ENCODE peak calls at places on chromosomes 2 and 18, in six cellular contexts. W, C, L, T, X and A are unnamed samples.

GRCh38 chr2:105369777-105370690 is 28.8 kb downstream of the FHL2 start:
- DNase-seq in W (peak), C (peak), L (peak), T (peak), X (peak), A (peak)

GRCh38 chr2:47403829-47404228 is 873 bp downstream of the MSH2 start:
- DNase-seq in W (no peak), C (no peak), L (peak), T (peak), X (no peak), A (no peak)

GRCh38 chr2:37441055-37441454 is 96.6 kb downstream of the QPCT start:
- DNase-seq in W (no peak), C (no peak), L (no peak), T (no peak), X (no peak), A (no peak)

GRCh38 chr2:134217924-134218323 is 35.9 kb upstream of the MGAT5 start:
- DNase-seq in W (no peak), C (no peak), L (no peak), T (no peak), X (no peak), A (no peak)

GRCh38 chr2:204794624-204795023 is 249.3 kb downstream of the PARD3B start:
- DNase-seq in W (no peak), C (no peak), L (no peak), T (no peak), X (no peak), A (no peak)

GRCh38 chr2:6394266-6394665 is 471.4 kb downstream of the CMPK2 start:
- DNase-seq in W (no peak), C (no peak), L (no peak), T (no peak), X (no peak), A (no peak)

GRCh38 chr2:109128466-109129355 is at the start of gene SH3RF3:
- DNase-seq in W (no peak), C (peak), L (no peak), T (no peak), X (peak), A (no peak)

GRCh38 chr2:177602611-177603164 is 210.1 kb downstream of the AGPS start:
- DNase-seq in W (no peak), C (no peak), L (peak), T (peak), X (no peak), A (no peak)

GRCh38 chr18:2976218-2976617 is 36.7 kb downstream of the LPIN2 start:
- DNase-seq in W (no peak), C (no peak), L (peak), T (no peak), X (no peak), A (no peak)

GRCh38 chr2:69893684-69894481 is at the start of gene SNRNP27:
- DNase-seq in W (peak), C (peak), L (peak), T (peak), X (peak), A (peak)

GRCh38 chr2:80151651-80152050 is 152.9 kb downstream of the LRRTM1 start:
- DNase-seq in W (no peak), C (no peak), L (no peak), T (no peak), X (no peak), A (no peak)

GRCh38 chr18:74760436-74760835 is 162.8 kb downstream of the ZNF407 start:
- DNase-seq in W (no peak), C (no peak), L (no peak), T (no peak), X (no peak), A (no peak)

GRCh38 chr2:200308001-200308400 is 1.5 kb downstream of the SPATS2L start:
- DNase-seq in W (no peak), C (no peak), L (no peak), T (no peak), X (no peak), A (no peak)

GRCh38 chr2:125004091-125004800 is 979.2 kb downstream of the CNTNAP5 start:
- DNase-seq in W (no peak), C (no peak), L (no peak), T (no peak), X (no peak), A (no peak)

GRCh38 chr2:58194451-58194850 is 46.7 kb downstream of the FANCL start:
- DNase-seq in W (no peak), C (no peak), L (no peak), T (no peak), X (no peak), A (no peak)

GRCh38 chr2:197121255-197121654 is 189.3 kb downstream of the ANKRD44 start:
- DNase-seq in W (no peak), C (no peak), L (no peak), T (no peak), X (no peak), A (no peak)

GRCh38 chr2:61471905-61472805 is 1.3 kb upstream of the USP34 start:
- DNase-seq in W (no peak), C (no peak), L (peak), T (peak), X (no peak), A (no peak)

GRCh38 chr18:53984021-53984420 is 240.4 kb downstream of the MBD2 start:
- DNase-seq in W (no peak), C (no peak), L (no peak), T (no peak), X (no peak), A (no peak)

GRCh38 chr2:134290363-134290762 is 36.5 kb downstream of the MGAT5 start:
- DNase-seq in W (no peak), C (no peak), L (no peak), T (no peak), X (no peak), A (peak)

GRCh38 chr2:73700111-73700510 is 37.0 kb downstream of the TPRKB start:
- DNase-seq in W (no peak), C (no peak), L (no peak), T (no peak), X (no peak), A (no peak)

GRCh38 chr2:224780096-224780495 is 63.9 kb upstream of the CCDC195 start:
- DNase-seq in W (no peak), C (no peak), L (no peak), T (no peak), X (no peak), A (no peak)

GRCh38 chr2:152648336-152648735 is 68.9 kb downstream of the PRPF40A start:
- DNase-seq in W (no peak), C (no peak), L (no peak), T (peak), X (no peak), A (no peak)

GRCh38 chr18:2883137-2883671 is 36.4 kb downstream of the EMILIN2 start:
- DNase-seq in W (no peak), C (no peak), L (no peak), T (no peak), X (peak), A (no peak)

GRCh38 chr2:64606495-64607363 is 47.0 kb downstream of the SERTAD2 start:
- DNase-seq in W (no peak), C (peak), L (peak), T (peak), X (peak), A (peak)

GRCh38 chr18:53909668-53910067 is 314.8 kb downstream of the MBD2 start:
- DNase-seq in W (peak), C (peak), L (peak), T (peak), X (peak), A (no peak)

GRCh38 chr2:31125918-31126695 is 12.1 kb downstream of the GALNT14 start:
- DNase-seq in W (no peak), C (no peak), L (no peak), T (no peak), X (no peak), A (no peak)

GRCh38 chr18:11324956-11325873 is 175.8 kb upstream of the PIEZO2 start:
- DNase-seq in W (no peak), C (no peak), L (no peak), T (peak), X (no peak), A (peak)

GRCh38 chr2:49369650-49370049 is 215.3 kb upstream of the FSHR start:
- DNase-seq in W (no peak), C (no peak), L (no peak), T (no peak), X (no peak), A (no peak)

GRCh38 chr18:45107425-45107824 is 426.7 kb downstream of the SETBP1 start:
- DNase-seq in W (no peak), C (no peak), L (no peak), T (no peak), X (no peak), A (no peak)

GRCh38 chr2:239671916-239672849 is 271.4 kb upstream of the HDAC4 start:
- DNase-seq in W (no peak), C (no peak), L (no peak), T (no peak), X (no peak), A (no peak)

GRCh38 chr2:52502476-52502860 is 1265.1 kb upstream of the CHAC2 start:
- DNase-seq in W (no peak), C (no peak), L (no peak), T (no peak), X (no peak), A (no peak)

GRCh38 chr18:475202-475624 is 25.3 kb downstream of the COLEC12 start:
- DNase-seq in W (no peak), C (peak), L (no peak), T (peak), X (no peak), A (no peak)

GRCh38 chr2:43225788-43226557 is 433 bp downstream of the ZFP36L2 start:
- DNase-seq in W (no peak), C (no peak), L (peak), T (peak), X (peak), A (no peak)

GRCh38 chr2:207239754-207240494 is 74.2 kb upstream of the KLF7 start:
- DNase-seq in W (no peak), C (no peak), L (no peak), T (no peak), X (no peak), A (no peak)

GRCh38 chr2:122652670-122653069 is 897.2 kb downstream of the TSN start:
- DNase-seq in W (no peak), C (no peak), L (no peak), T (no peak), X (no peak), A (no peak)

GRCh38 chr2:60252581-60253170 is 300.8 kb downstream of the BCL11A start:
- DNase-seq in W (no peak), C (no peak), L (no peak), T (no peak), X (no peak), A (no peak)

GRCh38 chr2:42775186-42775585 is 11.3 kb upstream of the OXER1 start:
- DNase-seq in W (no peak), C (no peak), L (no peak), T (no peak), X (no peak), A (no peak)

GRCh38 chr2:235740821-235741220 is 247.0 kb downstream of the AGAP1 start:
- DNase-seq in W (no peak), C (peak), L (peak), T (peak), X (peak), A (no peak)

GRCh38 chr2:149166958-149167810 is 128.7 kb downstream of the LYPD6B start:
- DNase-seq in W (peak), C (no peak), L (no peak), T (no peak), X (no peak), A (peak)

GRCh38 chr2:69241039-69241586 is 145.9 kb downstream of the GFPT1 start:
- DNase-seq in W (no peak), C (no peak), L (no peak), T (no peak), X (no peak), A (no peak)

DNA sequence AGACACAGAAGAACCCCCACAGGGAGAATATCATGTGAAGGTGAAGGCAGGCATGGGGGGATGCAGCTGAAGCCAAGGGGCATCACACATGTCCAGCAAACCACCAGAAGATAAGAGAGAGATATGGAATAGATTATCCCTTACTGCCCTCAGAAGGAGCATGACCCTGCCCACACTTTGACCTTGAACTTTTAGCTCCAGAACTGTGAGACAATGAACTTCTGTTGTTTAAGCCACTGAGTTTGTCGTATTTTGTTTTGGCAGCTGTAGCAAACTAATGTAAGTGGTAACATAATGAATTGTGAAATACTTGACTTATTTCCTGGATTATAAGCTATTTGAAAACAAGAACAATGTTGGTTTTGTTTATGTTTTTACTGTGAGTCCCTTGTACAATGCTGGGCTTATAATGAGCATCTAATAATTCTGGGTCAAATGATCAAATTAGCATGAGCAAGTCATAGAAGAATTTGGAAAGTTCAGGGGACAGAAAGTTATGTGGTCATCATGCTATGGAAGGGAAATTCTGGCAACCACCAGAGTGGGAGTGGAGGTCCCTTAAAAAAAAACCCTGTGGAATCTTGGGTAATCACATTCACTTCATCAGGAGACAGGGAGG is 541.0 kb upstream of the KLHL29 start:
- DNase-seq in W (no peak), C (no peak), L (no peak), T (no peak), X (no peak), A (no peak)
- TF ChIP-seq SP1 in W (no peak), C (no peak), L (no peak), T (no peak), X (no peak), A (no peak)

DNA sequence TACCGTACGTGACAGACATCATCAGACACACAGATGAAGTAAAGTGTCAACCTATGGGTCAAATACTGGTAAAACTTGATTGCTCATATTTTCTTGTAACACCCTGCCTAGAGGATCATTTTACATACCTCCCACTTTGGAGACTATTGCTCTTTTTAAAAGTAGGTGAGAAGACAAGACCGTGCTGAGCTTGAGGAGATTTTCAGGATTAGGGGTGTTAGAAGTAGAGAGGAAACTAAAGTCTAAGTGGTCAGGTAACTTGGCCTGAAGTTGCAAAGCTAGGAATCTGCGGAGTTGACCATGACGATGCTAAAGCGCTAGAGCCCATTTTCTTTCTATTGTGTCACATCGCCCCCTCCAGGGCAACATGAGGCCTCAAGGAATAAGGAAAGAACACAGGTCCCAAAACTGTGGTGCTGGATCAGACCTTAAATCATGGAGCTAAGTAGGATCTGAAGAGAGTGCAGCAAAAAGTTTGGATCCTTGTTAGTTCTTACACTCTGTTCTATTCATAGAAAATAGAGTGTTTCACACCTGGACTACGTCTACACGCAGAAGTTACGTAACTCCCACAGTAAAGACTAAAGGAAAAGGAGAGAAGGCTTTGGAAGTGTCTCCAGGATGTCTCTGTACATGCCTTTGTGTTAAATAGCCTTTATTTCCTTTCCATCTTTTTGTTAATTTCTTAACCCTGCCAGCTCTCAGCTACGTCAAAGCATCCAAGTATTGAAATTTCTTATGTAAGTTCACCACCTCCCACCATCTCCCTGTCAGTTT is 8.7 kb downstream of the DTNB start:
- DNase-seq in W (peak), C (peak), L (peak), T (peak), X (peak), A (no peak)
- TF ChIP-seq CTCF in W (peak), C (no peak), L (peak), T (peak), X (peak), A (peak)

DNA sequence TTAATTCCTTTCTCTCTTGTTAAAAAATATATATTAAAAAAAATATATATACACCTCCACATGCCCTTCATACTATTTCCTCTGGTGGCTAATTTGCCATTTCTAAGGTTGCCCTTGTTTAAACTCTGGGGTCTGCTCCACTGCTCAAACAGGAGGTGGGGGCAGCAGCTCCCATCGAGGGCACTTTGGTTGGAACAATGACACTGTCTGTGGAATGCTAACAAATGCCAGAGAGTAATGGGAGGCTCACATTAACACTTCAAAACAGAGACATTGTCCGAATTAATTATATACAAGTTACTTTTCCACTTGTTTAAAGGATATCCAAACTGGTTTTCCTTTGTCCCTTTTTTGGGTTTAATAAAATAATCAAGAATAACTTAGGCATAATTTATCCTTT is 58.8 kb upstream of the CD302 start:
- DNase-seq in W (no peak), C (no peak), L (no peak), T (no peak), X (no peak), A (no peak)
- TF ChIP-seq SP1 in W (no peak), C (no peak), L (no peak), T (no peak), X (no peak), A (no peak)

GRCh38 chr2:25710750-25711149 is 37.4 kb upstream of the DTNB start:
- DNase-seq in W (no peak), C (no peak), L (no peak), T (no peak), X (no peak), A (no peak)

GRCh38 chr2:25712455-25712854 is 39.1 kb upstream of the DTNB start:
- DNase-seq in W (no peak), C (no peak), L (no peak), T (no peak), X (no peak), A (no peak)

GRCh38 chr2:25711641-25712369 is 38.4 kb upstream of the DTNB start:
- DNase-seq in W (no peak), C (no peak), L (no peak), T (no peak), X (no peak), A (peak)

GRCh38 chr2:25709349-25709748 is 36.0 kb upstream of the DTNB start:
- DNase-seq in W (no peak), C (no peak), L (no peak), T (no peak), X (no peak), A (no peak)

GRCh38 chr2:25714740-25715139 is 41.4 kb upstream of the DTNB start:
- DNase-seq in W (no peak), C (no peak), L (no peak), T (no peak), X (no peak), A (no peak)
- TF ChIP-seq CTCF in W (no peak), C (no peak), L (peak), T (peak), X (no peak), A (peak)

DNA sequence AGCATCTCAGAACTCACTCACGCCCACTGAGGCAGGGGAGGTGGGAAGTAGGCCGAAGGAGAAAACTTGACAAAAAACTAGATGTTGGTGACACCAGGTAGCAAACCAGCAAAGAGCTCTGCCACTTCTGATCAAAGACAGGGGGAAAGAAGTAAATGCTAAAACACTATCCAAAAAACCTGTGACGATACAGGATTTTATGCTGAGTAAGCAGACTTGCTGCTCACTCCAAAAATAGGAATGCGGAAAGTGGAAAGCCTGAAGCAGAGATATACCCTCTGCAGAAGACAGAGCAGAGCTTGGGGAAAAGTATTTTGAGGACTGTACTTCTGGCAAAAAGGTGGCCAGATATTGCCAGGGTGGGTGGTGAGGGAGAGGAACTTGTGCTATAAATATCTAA is 73.3 kb upstream of the YPEL5 start:
- DNase-seq in W (no peak), C (no peak), L (no peak), T (no peak), X (no peak), A (no peak)
- TF ChIP-seq SP1 in W (no peak), C (no peak), L (no peak), T (no peak), X (no peak), A (no peak)

DNA sequence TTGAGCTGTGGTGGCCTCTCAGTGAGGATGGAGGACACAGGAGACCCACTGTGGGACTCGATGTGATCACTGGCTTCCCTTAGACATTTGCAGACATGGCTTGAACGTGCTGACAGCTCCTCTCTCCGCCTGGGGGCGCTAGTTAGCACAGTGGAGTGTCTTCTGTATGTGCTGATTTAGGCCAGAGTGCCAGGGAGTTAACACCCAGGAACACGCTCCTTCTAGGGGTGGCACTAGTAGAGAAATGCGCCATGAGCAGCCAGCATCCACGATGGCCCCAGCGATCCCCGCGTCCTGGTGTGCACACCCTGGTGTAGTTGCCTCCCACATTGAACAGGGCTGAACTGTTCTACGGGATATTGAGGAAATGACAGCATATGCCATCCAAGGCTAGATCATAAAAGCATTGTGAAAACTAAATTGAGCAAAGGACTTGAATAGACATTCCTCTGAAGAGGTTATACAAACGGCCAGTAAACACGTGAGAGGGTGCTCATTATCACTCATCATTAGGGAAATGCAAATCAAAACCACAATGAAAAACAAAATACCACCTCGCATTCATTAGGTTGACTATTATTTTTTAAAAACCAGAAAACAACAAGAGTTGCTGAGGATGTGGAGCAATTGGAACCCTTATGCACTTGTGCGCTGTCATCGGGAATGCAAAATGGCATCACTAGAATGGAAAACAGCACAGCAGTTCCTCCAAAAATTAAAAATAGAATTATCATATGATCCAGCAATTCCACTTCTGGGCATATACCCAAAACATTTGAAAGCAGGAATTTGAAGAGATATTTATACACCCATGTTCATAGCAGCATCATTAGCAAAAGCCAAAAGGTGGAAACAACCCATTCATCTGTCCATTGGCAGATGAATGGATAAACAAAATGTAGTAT is 11.6 kb upstream of the NMUR1 start:
- DNase-seq in W (no peak), C (peak), L (peak), T (no peak), X (peak), A (no peak)
- TF ChIP-seq CTCF in W (peak), C (peak), L (peak), T (peak), X (peak), A (peak)